ENCODE peak calls at places on chromosomes 11 and 22, in nine cellular contexts. J is GM23248; Y is AG09309; O is DMS79 treated with DMSO at 0.1 percent for 48 hours; F is pulmonary artery endothelial cell; B is stimulated activated CD8-positive, alpha-beta memory T cell treated with anti-CD3 and anti-CD28 coated beads, Interleukin-15, amount 100 ng/mL, for 48 hours; R is tibial artery; E is posterior cingulate gyrus; A is left lung. G is an unnamed sample.
A peak's percentile ranks its signal among the peaks of the same experiment; 100 is the strongest.

GRCh38 chr11:108561535-108561991 is 32.0 kb downstream of the EXPH5 start:
- DNase-seq in J (peak; percentile 42), Y (no peak), O (no peak), F (no peak), B (no peak), R (no peak), E (no peak), A (no peak), G (no peak)

GRCh38 chr11:31005202-31005601 is 364.3 kb downstream of the DCDC1 start:
- DNase-seq in J (no peak), Y (no peak), O (no peak), F (no peak), B (no peak), R (no peak), E (no peak), A (no peak), G (no peak)

GRCh38 chr22:41920271-41920976 is 5.5 kb upstream of the SHISA8 start:
- DNase-seq in J (no peak), Y (no peak), O (no peak), F (no peak), B (no peak), R (no peak), E (no peak), A (no peak), G (no peak)

GRCh38 chr11:120235024-120235628 is 4.8 kb upstream of the POU2F3 start:
- DNase-seq in J (peak; percentile 56), Y (no peak), O (peak; percentile 77), F (no peak), B (peak; percentile 53), R (no peak), E (peak; percentile 58), A (no peak), G (no peak)

GRCh38 chr11:11946180-11946579 is 62.2 kb downstream of the DKK3 start:
- DNase-seq in J (peak; percentile 79), Y (peak; percentile 44), O (no peak), F (no peak), B (no peak), R (no peak), E (no peak), A (no peak), G (no peak)

GRCh38 chr11:31236052-31236652 is 133.4 kb downstream of the DCDC1 start:
- DNase-seq in J (peak; percentile 39), Y (no peak), O (peak; percentile 4), F (no peak), B (no peak), R (no peak), E (no peak), A (no peak), G (no peak)

GRCh38 chr11:39732002-39732401 is 1727.5 kb downstream of the LRRC4C start:
- DNase-seq in J (no peak), Y (no peak), O (no peak), F (no peak), B (no peak), R (no peak), E (no peak), A (no peak), G (no peak)

GRCh38 chr11:119902656-119903181 is 173.7 kb upstream of the NECTIN1 start:
- DNase-seq in J (no peak), Y (no peak), O (no peak), F (no peak), B (no peak), R (no peak), E (no peak), A (no peak), G (no peak)

GRCh38 chr22:24146190-24146616 is 35.1 kb upstream of the SUSD2 start:
- DNase-seq in J (peak; percentile 73), Y (peak; percentile 53), O (peak; percentile 18), F (no peak), B (no peak), R (peak; percentile 81), E (peak; percentile 81), A (peak; percentile 86), G (no peak)

GRCh38 chr22:39139933-39140332 is 12.5 kb downstream of the CBX7 start:
- DNase-seq in J (no peak), Y (no peak), O (no peak), F (no peak), B (no peak), R (no peak), E (no peak), A (no peak), G (no peak)

GRCh38 chr22:29454186-29454745 is 15.9 kb downstream of the RFPL1 start:
- DNase-seq in J (no peak), Y (no peak), O (no peak), F (no peak), B (no peak), R (peak; percentile 48), E (peak; percentile 81), A (no peak), G (no peak)

GRCh38 chr11:120128392-120129172 is 9.3 kb downstream of the TRIM29 start:
- DNase-seq in J (peak; percentile 93), Y (peak; percentile 56), O (peak; percentile 53), F (no peak), B (no peak), R (peak; percentile 87), E (peak; percentile 67), A (peak; percentile 71), G (peak; percentile 93)

GRCh38 chr22:18088825-18089568 is 11.2 kb downstream of the PEX26 start:
- DNase-seq in J (no peak), Y (no peak), O (no peak), F (no peak), B (no peak), R (no peak), E (no peak), A (no peak), G (no peak)

GRCh38 chr11:64834723-64835615 is 9.5 kb downstream of the CDC42BPG start:
- DNase-seq in J (peak; percentile 58), Y (no peak), O (no peak), F (no peak), B (no peak), R (no peak), E (no peak), A (peak; percentile 91), G (peak; percentile 92)

GRCh38 chr11:45347343-45347742 is 61.2 kb upstream of the SYT13 start:
- DNase-seq in J (no peak), Y (no peak), O (no peak), F (no peak), B (no peak), R (no peak), E (no peak), A (no peak), G (no peak)

GRCh38 chr11:69664901-69665300 is 10.3 kb downstream of the LTO1 start:
- DNase-seq in J (no peak), Y (no peak), O (no peak), F (no peak), B (no peak), R (peak; percentile 41), E (peak; percentile 62), A (no peak), G (no peak)

GRCh38 chr11:87451400-87451799 is 413.7 kb downstream of the TMEM135 start:
- DNase-seq in J (no peak), Y (no peak), O (no peak), F (no peak), B (no peak), R (no peak), E (no peak), A (no peak), G (no peak)

G was measured in RWPE2.